ENCODE peak calls at places on chromosomes 4 and X, in seven cellular contexts. R is AG09309, O is endodermal cell, D is sigmoid colon, V is A549, T is AG10803, J is pancreas. E is an unnamed sample.

GRCh38 chr4:16607241-16607640 is 291.2 kb downstream of the LDB2 start:
- DNase-seq in R (no peak), V (no peak), J (no peak), T (peak), O (no peak), D (no peak), E (no peak)

GRCh38 chr4:39341075-39341725 is 25.0 kb downstream of the RFC1 start:
- DNase-seq in R (no peak), D (no peak), T (no peak), V (no peak), O (no peak), J (peak), E (no peak)

GRCh38 chr4:83109480-83110221 is 4.9 kb downstream of the PLAC8 start:
- DNase-seq in O (peak), J (peak), D (peak), V (peak), R (no peak), T (peak), E (no peak)

GRCh38 chr4:38466401-38466800 is 197.6 kb upstream of the KLF3 start:
- DNase-seq in T (no peak), D (no peak), V (no peak), R (no peak), O (no peak), J (no peak), E (peak)

GRCh38 chr4:186058253-186058979 is 10.5 kb upstream of the TLR3 start:
- DNase-seq in T (no peak), J (no peak), D (no peak), R (no peak), V (no peak), O (no peak), E (no peak)

GRCh38 chr4:24001945-24002640 is 112.2 kb upstream of the PPARGC1A start:
- DNase-seq in J (no peak), T (no peak), O (no peak), R (no peak), D (no peak), V (no peak), E (no peak)

GRCh38 chr4:4377683-4378082 is 9.2 kb upstream of the NSG1 start:
- DNase-seq in J (no peak), T (no peak), V (no peak), O (no peak), D (peak), R (no peak), E (no peak)

GRCh38 chr4:17562157-17562556 is 14.8 kb upstream of the LAP3 start:
- DNase-seq in J (no peak), V (peak), R (no peak), O (peak), D (no peak), T (no peak), E (no peak)

GRCh38 chr4:121675715-121676114 is 21.1 kb downstream of the ANXA5 start:
- DNase-seq in R (no peak), J (no peak), T (peak), O (peak), V (no peak), D (no peak), E (peak)

GRCh38 chr4:151144329-151145072 is 45.1 kb downstream of the RPS3A start:
- DNase-seq in O (no peak), D (no peak), J (no peak), V (no peak), T (no peak), R (no peak), E (no peak)

GRCh38 chr4:1767770-1768366 is 25.2 kb upstream of the FGFR3 start:
- DNase-seq in O (peak), T (peak), D (no peak), V (peak), J (no peak), R (no peak), E (peak)

GRCh38 chr4:120683902-120684540 is 238.5 kb downstream of the PRDM5 start:
- DNase-seq in O (no peak), D (no peak), V (no peak), J (no peak), T (no peak), R (no peak), E (no peak)

GRCh38 chrX:112056886-112057285 is 25.7 kb downstream of the TRPC5 start:
- DNase-seq in V (no peak), T (no peak), J (no peak), O (no peak), R (no peak), D (no peak), E (no peak)

GRCh38 chr4:137083571-137083970 is 448.7 kb downstream of the PCDH18 start:
- DNase-seq in J (no peak), T (peak), V (no peak), R (peak), O (no peak), D (no peak), E (peak)

GRCh38 chr4:56007154-56007553 is 58.4 kb downstream of the CEP135 start:
- DNase-seq in V (no peak), D (no peak), T (no peak), J (no peak), R (no peak), O (peak), E (no peak)

GRCh38 chr4:83362492-83363329 is 28.1 kb upstream of the HPSE start:
- DNase-seq in J (no peak), D (no peak), R (peak), O (no peak), V (peak), T (peak), E (peak)

GRCh38 chr4:2961411-2962098 is 1.7 kb downstream of the NOP14 start:
- DNase-seq in T (no peak), D (no peak), O (peak), J (no peak), R (no peak), V (no peak), E (no peak)

DNA sequence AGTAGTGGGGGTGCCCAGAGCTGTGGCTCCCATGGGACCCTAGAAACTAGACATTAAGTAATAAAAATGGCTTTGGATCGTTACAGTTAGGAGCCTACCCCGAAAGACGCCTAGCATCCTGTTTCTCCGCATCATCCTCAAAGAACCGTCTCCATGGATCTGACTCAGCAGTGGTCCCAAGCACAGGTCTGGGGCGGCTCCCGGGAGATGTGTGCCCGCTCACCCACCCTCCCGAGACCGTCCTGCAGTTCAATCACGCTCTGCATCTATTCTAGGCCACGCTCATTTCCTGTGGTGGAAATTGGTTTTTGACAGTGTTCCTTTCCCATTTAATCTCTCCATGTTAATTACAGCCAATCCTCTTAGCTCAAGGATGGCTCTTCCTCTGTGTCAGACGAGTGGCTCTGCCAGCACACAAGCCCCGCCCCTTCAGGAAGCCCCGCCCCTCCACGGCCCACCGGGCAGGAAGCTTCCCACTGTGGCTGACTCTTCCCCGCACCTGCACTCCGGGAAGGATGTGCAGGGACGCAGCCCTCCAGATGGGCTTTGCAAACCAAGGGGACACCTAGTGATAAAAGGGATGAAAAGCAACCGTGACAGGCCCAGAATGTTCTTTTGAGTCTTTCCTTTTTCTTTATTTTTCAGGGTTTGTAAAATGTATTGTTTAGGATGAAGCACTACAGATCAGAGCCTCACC is 34.5 kb upstream of the HELT start:
- DNase-seq in D (no peak), V (peak), T (peak), J (peak), O (peak), R (peak), E (peak)
- TF ChIP-seq CTCF in D (no peak), V (peak), T (peak), J (no peak), O (peak), R (peak), E (peak)

GRCh38 chr4:44914223-44914622 is 187.9 kb upstream of the GNPDA2 start:
- DNase-seq in O (no peak), D (no peak), V (no peak), J (no peak), R (no peak), T (no peak), E (no peak)
- H3K4me3 ChIP-seq in O (no peak), D (no peak), V (no peak), J (no peak), R (no peak), T (no peak), E (no peak)

GRCh38 chrX:41142130-41142529 is 56.9 kb downstream of the USP9X start:
- DNase-seq in R (peak), V (no peak), O (no peak), D (no peak), T (peak), J (no peak), E (no peak)

GRCh38 chrX:41148553-41148952 is 63.3 kb downstream of the USP9X start:
- DNase-seq in J (no peak), T (peak), O (no peak), V (no peak), D (no peak), R (no peak), E (peak)

GRCh38 chrX:41150043-41150442 is 64.8 kb downstream of the USP9X start:
- DNase-seq in V (no peak), D (no peak), O (no peak), J (no peak), R (no peak), T (no peak), E (no peak)

GRCh38 chrX:41144873-41145272 is 59.6 kb downstream of the USP9X start:
- DNase-seq in T (no peak), V (no peak), D (no peak), R (no peak), J (no peak), O (no peak), E (peak)

DNA sequence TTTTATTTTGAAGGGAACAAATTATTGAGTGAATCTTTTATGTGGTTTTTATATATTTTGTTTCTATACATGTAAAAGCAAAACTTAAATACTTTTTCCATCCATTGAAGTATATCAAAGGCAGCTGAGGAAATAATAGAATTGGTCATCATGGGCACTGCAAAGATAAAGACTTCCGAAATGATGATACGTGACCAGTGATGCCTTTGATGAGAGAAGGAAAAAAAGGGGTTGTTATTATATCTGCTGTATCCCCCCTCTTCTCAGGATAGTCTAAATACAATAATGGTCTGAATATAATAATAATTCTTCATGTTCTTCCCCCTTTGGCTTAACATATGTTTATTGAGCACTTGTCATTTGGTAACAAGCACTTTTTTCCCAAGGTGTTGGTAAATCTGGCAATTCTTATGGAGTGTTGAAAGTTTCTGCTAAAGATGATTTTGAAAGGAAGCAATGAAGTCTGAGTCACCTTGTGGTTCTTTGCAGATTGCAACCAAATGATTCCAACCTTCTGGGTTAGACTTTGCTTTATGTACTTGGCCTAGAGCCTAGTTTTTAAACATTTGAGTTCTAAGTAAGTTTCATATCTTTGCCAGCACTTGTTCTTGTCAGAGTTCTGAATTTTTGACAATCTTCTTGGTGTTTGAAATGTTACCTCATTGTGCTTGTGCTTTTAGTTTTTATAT is 60.8 kb downstream of the USP9X start:
- DNase-seq in D (no peak), V (peak), T (peak), O (no peak), R (peak), J (no peak), E (peak)
- TF ChIP-seq CTCF in D (no peak), V (no peak), T (no peak), O (peak), R (peak), J (no peak), E (peak)

GRCh38 chrX:15873566-15873965 is 19.0 kb upstream of the AP1S2 start:
- DNase-seq in T (no peak), D (no peak), R (no peak), J (no peak), O (no peak), V (no peak), E (no peak)
- H3K4me3 ChIP-seq in T (no peak), D (no peak), R (no peak), J (no peak), O (no peak), V (no peak), E (no peak)

GRCh38 chrX:155389634-155390033 is 7.7 kb downstream of the F8A2 start:
- DNase-seq in V (no peak), D (no peak), J (no peak), T (no peak), R (no peak), O (no peak), E (no peak)
- TF ChIP-seq CTCF in V (no peak), D (no peak), J (no peak), T (no peak), R (no peak), O (no peak), E (no peak)

E was measured in fibroblast of the aortic adventitia.